ENCODE peak calls at places on chromosomes 2 and 18, in nine cellular contexts. O is GM23338, C is fibroblast of lung, G is GM23248, S is astrocyte, P is keratinocyte, B is hepatocyte, X is GM12878, K is HCT116. F is an unnamed sample.

GRCh38 chr2:95061601-95062183 is 36.2 kb downstream of the MAL start:
- DNase-seq in O (no peak), P (no peak), C (no peak), K (no peak), G (no peak), X (no peak), B (no peak), S (no peak), F (no peak)

GRCh38 chr2:4354678-4355077 is 651.3 kb downstream of the DCDC2C start:
- DNase-seq in K (no peak), X (no peak), C (no peak), B (peak; percentile 51), P (no peak), O (peak; percentile 83), G (no peak), S (no peak), F (peak; percentile 32)

GRCh38 chr18:725641-726040 is 13.2 kb upstream of the ENOSF1 start:
- DNase-seq in S (no peak), B (no peak), P (no peak), O (no peak), X (no peak), C (no peak), K (no peak), G (no peak), F (no peak)

GRCh38 chr18:77524909-77525308 is 275.3 kb downstream of the GALR1 start:
- DNase-seq in B (no peak), P (no peak), S (no peak), X (no peak), G (no peak), O (no peak), K (no peak), C (no peak), F (no peak)

GRCh38 chr18:3411854-3412268 is 38.1 kb upstream of the TGIF1 start:
- DNase-seq in B (no peak), X (no peak), O (peak; percentile 51), G (peak; percentile 33), S (no peak), P (no peak), C (no peak), K (no peak), F (no peak)

GRCh38 chr18:43665239-43665788 is 388.0 kb upstream of the SYT4 start:
- DNase-seq in O (no peak), S (peak; percentile 89), B (peak; percentile 11), C (peak; percentile 92), P (peak; percentile 23), X (no peak), G (peak; percentile 97), K (no peak), F (peak; percentile 39)

GRCh38 chr2:37415128-37415817 is 70.8 kb downstream of the QPCT start:
- DNase-seq in P (no peak), B (peak; percentile 17), X (no peak), O (no peak), C (peak; percentile 66), S (no peak), K (no peak), G (peak; percentile 36), F (peak; percentile 44)

GRCh38 chr2:132392211-132392610 is 24.4 kb upstream of the GPR39 start:
- DNase-seq in P (no peak), G (no peak), X (no peak), B (no peak), S (no peak), K (no peak), O (peak; percentile 72), C (no peak), F (no peak)

GRCh38 chr2:20450201-20451108 is 3.6 kb downstream of the RHOB start:
- DNase-seq in G (peak; percentile 94), C (peak; percentile 98), S (peak; percentile 75), P (no peak), O (peak; percentile 55), X (no peak), K (no peak), B (peak; percentile 83), F (no peak)

GRCh38 chr2:18317017-18317416 is 243.4 kb downstream of the RDH14 start:
- DNase-seq in C (no peak), B (no peak), O (no peak), S (no peak), G (no peak), P (no peak), K (no peak), X (no peak), F (peak; percentile 35)

GRCh38 chr18:28063181-28063790 is 113.6 kb downstream of the CDH2 start:
- DNase-seq in K (no peak), B (no peak), O (no peak), P (no peak), S (peak; percentile 67), X (no peak), G (peak; percentile 75), C (no peak), F (no peak)

GRCh38 chr2:102520009-102520408 is 47.0 kb downstream of the SLC9A4 start:
- DNase-seq in P (no peak), K (peak; percentile 36), X (no peak), S (no peak), B (peak; percentile 50), O (peak; percentile 43), C (peak; percentile 32), G (peak; percentile 44), F (peak; percentile 45)

GRCh38 chr2:69168950-69169695 is 156.1 kb downstream of the ANTXR1 start:
- DNase-seq in X (no peak), C (no peak), S (no peak), P (no peak), O (no peak), K (no peak), B (no peak), G (no peak), F (no peak)

GRCh38 chr2:69173706-69174105 is 160.7 kb downstream of the ANTXR1 start:
- DNase-seq in C (no peak), B (no peak), K (no peak), O (no peak), P (no peak), X (no peak), S (no peak), G (no peak), F (no peak)

GRCh38 chr2:69171070-69171811 is 158.3 kb downstream of the ANTXR1 start:
- DNase-seq in K (no peak), P (no peak), X (no peak), O (no peak), C (no peak), G (peak; percentile 42), B (no peak), S (no peak), F (peak; percentile 46)

GRCh38 chr2:69169990-69170389 is 157.0 kb downstream of the ANTXR1 start:
- DNase-seq in K (no peak), S (peak; percentile 85), G (peak; percentile 75), O (no peak), C (no peak), B (no peak), P (no peak), X (no peak), F (no peak)

DNA sequence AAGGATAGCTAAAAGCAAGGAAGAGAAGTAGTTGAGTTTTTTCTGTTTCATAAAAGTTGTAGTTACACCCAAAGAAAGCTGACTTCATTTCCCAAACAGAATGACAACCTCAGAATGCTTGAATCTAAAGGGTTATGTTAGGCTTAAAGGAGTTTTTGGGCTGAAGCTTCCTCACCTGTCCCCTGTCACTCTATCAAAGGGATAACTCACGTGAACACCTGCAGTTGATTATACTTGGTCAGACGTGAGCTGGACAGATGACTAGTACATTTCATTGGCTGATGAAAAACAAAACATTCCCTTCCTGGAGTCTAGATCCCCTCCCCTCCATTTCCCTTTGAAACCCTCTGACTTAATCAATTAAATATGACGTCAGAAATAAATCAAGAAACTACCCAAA is 158.8 kb downstream of the ANTXR1 start:
- DNase-seq in P (no peak), X (no peak), B (no peak), S (no peak), C (no peak), O (no peak), G (no peak), K (no peak), F (no peak)
- H3K27ac ChIP-seq in P (no peak overlapping the region), X (no peak overlapping the region), B (peak overlapping the region; percentile 30), S (no peak overlapping the region), C (no peak overlapping the region), O (no peak overlapping the region), G (peak overlapping the region; percentile 68), K (no peak overlapping the region), F (no peak overlapping the region)

GRCh38 chr2:287471-287885 is 413 bp downstream of the ALKAL2 start:
- DNase-seq in S (peak; percentile 34), P (no peak), B (peak; percentile 59), C (peak; percentile 48), X (no peak), K (no peak), G (peak; percentile 42), O (peak; percentile 67), F (no peak)

GRCh38 chr2:290090-290722 is 2.3 kb upstream of the ALKAL2 start:
- DNase-seq in K (no peak), S (peak; percentile 65), P (no peak), O (peak; percentile 80), X (no peak), C (peak; percentile 83), G (peak; percentile 81), B (peak; percentile 83), F (peak; percentile 80)

GRCh38 chr2:288743-289361 is 961 bp upstream of the ALKAL2 start:
- DNase-seq in P (no peak), G (no peak), B (peak; percentile 23), C (no peak), O (peak; percentile 71), S (no peak), X (no peak), K (no peak), F (no peak)

GRCh38 chr2:288002-288742 is at the start of gene ALKAL2:
- DNase-seq in C (no peak), S (no peak), P (no peak), X (no peak), K (no peak), O (peak; percentile 56), B (peak; percentile 43), G (peak; percentile 46), F (no peak)

GRCh38 chr2:289362-290089 is 1.6 kb upstream of the ALKAL2 start:
- DNase-seq in O (peak; percentile 57), X (no peak), K (no peak), S (peak; percentile 15), C (peak; percentile 26), G (peak; percentile 45), P (no peak), B (peak; percentile 23), F (peak; percentile 25)
- TF ChIP-seq EZH2 in O (peak; percentile 66), X (no peak), K (no peak), S (peak; percentile 62), C (peak; percentile 90), G (no peak), P (peak; percentile 88), B (peak; percentile 80), F (peak; percentile 91)

DNA sequence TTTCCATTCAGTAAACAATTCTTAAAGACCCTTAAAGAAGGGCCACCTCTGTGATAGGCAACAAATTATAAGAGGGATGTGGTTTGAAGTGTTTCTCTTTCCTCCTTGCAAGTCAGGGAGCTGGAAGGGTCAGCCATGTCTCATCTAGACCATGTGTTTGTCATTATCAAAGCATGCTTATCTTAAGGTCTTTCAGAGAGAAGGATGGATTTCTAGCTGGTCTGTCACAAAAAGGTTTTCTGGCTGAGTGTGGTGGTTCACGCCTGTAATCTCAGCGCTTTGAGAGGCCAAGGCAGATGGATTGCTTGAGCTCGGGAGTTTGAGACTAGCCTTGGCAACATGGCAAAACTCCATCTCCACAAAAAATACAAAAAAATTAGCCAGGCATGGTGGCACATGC is 59.2 kb upstream of the PEX13 start:
- DNase-seq in X (no peak), K (no peak), G (peak; percentile 40), O (no peak), P (no peak), B (no peak), S (peak; percentile 39), C (no peak), F (no peak)
- H3K27ac ChIP-seq in X (no peak overlapping the region), K (no peak overlapping the region), G (peak overlapping the region; percentile 78), O (no peak overlapping the region), P (peak overlapping the region; percentile 99), B (no peak overlapping the region), S (peak overlapping the region; percentile 40), C (no peak overlapping the region), F (peak overlapping the region; percentile 58)

GRCh38 chr2:231037731-231038482 is 584 bp downstream of the C2orf72 start:
- DNase-seq in S (no peak), C (no peak), K (no peak), B (peak; percentile 70), O (peak; percentile 26), X (no peak), P (no peak), G (peak; percentile 35), F (no peak)
- TF ChIP-seq EZH2 in S (peak; percentile 88), C (peak; percentile 65), K (no peak), B (no peak), O (peak; percentile 79), X (no peak), P (peak; percentile 75), G (no peak), F (no peak)

F was measured in PC-3.